ENCODE peak calls at places on chromosomes 12 and 14, in four cellular contexts. One of them, this sample, is unnamed.

GRCh38 chr14:90721619-90722305 is 94.5 kb downstream of the TTC7B start:
- DNase-seq in A549: no peak
- DNase-seq in aorta: no peak
- DNase-seq in adrenal gland: no peak
- DNase-seq in this sample: no peak

GRCh38 chr14:70771781-70772212 is 37.5 kb downstream of the MAP3K9 start:
- DNase-seq in A549: no peak
- DNase-seq in aorta: peak; percentile 50
- DNase-seq in adrenal gland: no peak
- DNase-seq in this sample: no peak

GRCh38 chr12:116630762-116631161 is 71.6 kb downstream of the MAP1LC3B2 start:
- DNase-seq in A549: no peak
- DNase-seq in aorta: no peak
- DNase-seq in adrenal gland: no peak
- DNase-seq in this sample: no peak

GRCh38 chr12:68779280-68779679 is 28.7 kb upstream of the MDM2 start:
- DNase-seq in A549: no peak
- DNase-seq in aorta: no peak
- DNase-seq in adrenal gland: no peak
- DNase-seq in this sample: no peak

GRCh38 chr14:50001146-50001998 is 108.5 kb downstream of the ARF6 start:
- DNase-seq in A549: peak; percentile 65
- DNase-seq in aorta: peak; percentile 62
- DNase-seq in adrenal gland: no peak
- DNase-seq in this sample: peak; percentile 77

GRCh38 chr14:91754185-91754584 is 22.3 kb upstream of the CATSPERB start:
- DNase-seq in A549: no peak
- DNase-seq in aorta: no peak
- DNase-seq in adrenal gland: no peak
- DNase-seq in this sample: no peak

GRCh38 chr12:109737111-109737510 is 23.5 kb downstream of the FAM222A start:
- DNase-seq in A549: no peak
- DNase-seq in aorta: peak; percentile 10
- DNase-seq in adrenal gland: peak; percentile 14
- DNase-seq in this sample: no peak

GRCh38 chr12:115257791-115258190 is 573.8 kb upstream of the TBX3 start:
- DNase-seq in A549: no peak
- DNase-seq in aorta: no peak
- DNase-seq in adrenal gland: no peak
- DNase-seq in this sample: no peak

GRCh38 chr12:49189731-49190314 is 943 bp upstream of the TUBA1A start:
- DNase-seq in A549: no peak
- DNase-seq in aorta: no peak
- DNase-seq in adrenal gland: no peak
- DNase-seq in this sample: no peak

DNA sequence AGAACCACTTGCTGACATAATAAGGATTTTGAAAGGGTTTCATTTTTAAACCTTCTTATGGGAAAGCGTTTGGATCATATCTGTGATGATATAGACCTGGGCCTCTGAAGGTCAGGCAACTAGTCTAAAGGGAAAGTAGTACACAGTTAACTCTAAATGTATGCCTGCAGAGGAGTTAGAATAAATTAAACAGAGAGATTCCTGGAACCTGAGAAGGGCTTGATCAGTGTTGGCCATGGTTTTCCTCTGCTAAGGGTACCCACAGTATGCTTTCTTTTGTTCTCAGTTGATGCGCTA is 14.4 kb upstream of the POLR3B start:
- DNase-seq in A549: no peak
- DNase-seq in aorta: no peak
- DNase-seq in adrenal gland: no peak
- DNase-seq in this sample: no peak
- H3K4me3 ChIP-seq in A549: no peak overlapping the region
- H3K4me3 ChIP-seq in aorta: no peak overlapping the region
- H3K4me3 ChIP-seq in adrenal gland: no peak overlapping the region
- H3K4me3 ChIP-seq in this sample: no peak overlapping the region

DNA sequence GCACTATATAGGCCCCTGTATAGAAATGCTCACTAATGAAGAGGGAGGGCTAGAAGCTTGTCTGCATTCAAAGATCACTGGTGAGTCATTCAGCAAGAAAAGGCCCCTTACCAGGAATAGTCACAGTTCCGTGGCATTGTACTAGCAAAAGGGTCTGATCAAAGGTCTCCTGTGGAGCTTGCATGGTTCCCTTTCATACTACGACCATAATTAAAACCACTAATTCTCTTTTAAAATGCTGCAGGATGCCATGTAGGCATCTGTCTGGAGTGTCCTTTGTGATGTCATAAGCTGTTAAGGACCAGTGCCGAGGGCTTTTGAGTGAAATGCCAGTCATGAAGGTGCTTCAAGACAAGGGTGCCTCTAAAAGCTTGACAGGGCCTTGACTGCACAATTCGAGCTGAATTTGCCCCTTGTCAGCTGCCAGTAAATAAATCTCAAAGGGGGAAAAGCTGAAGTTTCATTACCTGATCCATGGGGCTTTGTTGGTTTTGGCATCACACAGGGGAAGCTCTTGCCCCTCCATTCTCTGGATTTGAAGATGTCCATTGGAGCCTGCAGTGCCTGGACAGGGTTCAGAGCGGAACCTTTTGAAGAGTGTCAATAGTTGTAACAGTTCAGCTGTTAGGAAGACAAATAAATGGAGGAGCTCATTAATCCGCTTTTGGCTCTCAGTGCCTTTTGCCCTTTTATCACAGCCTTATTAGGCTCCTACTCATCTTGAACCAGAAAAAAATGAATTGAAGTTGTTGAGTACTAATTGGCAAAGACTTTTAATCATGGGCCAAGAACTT is 69.1 kb downstream of the TMEM260 start:
- DNase-seq in A549: no peak
- DNase-seq in aorta: no peak
- DNase-seq in adrenal gland: no peak
- DNase-seq in this sample: no peak
- H3K27ac ChIP-seq in A549: no peak overlapping the region
- H3K27ac ChIP-seq in aorta: no peak overlapping the region
- H3K27ac ChIP-seq in adrenal gland: no peak overlapping the region
- H3K27ac ChIP-seq in this sample: no peak overlapping the region

DNA sequence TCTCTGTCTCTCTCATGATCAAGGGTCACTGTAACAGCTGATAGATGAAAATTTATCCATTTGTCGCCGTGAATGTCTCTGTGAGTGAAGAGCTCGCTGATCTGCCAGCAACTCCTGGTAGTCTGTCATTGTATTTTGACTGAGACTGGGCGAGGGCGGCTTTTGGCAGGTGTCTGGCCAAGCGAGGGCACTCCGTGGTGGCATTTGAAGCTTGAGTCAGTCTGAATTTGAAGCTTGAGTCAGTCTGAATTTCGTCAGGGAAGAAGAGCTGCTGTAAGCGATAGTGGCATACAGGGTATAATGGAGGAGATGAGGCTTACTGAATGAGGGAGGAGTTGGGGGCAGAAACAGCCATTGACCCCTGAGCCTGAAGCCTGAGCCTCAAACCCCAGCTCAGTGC is 56.8 kb upstream of the FAM181A start:
- DNase-seq in A549: no peak
- DNase-seq in aorta: no peak
- DNase-seq in adrenal gland: no peak
- DNase-seq in this sample: no peak
- H3K4me3 ChIP-seq in A549: no peak overlapping the region
- H3K4me3 ChIP-seq in aorta: no peak overlapping the region
- H3K4me3 ChIP-seq in adrenal gland: no peak overlapping the region
- H3K4me3 ChIP-seq in this sample: no peak overlapping the region

GRCh38 chr12:50218386-50218785 is 51.2 kb upstream of the CERS5 start:
- DNase-seq in A549: no peak
- DNase-seq in aorta: no peak
- DNase-seq in adrenal gland: no peak
- DNase-seq in this sample: no peak

GRCh38 chr12:50221228-50222008 is 54.2 kb upstream of the CERS5 start:
- DNase-seq in A549: no peak
- DNase-seq in aorta: no peak
- DNase-seq in adrenal gland: no peak
- DNase-seq in this sample: no peak

GRCh38 chr12:50217202-50217601 is 50.0 kb upstream of the CERS5 start:
- DNase-seq in A549: no peak
- DNase-seq in aorta: no peak
- DNase-seq in adrenal gland: no peak
- DNase-seq in this sample: no peak

GRCh38 chr12:50220357-50221061 is 53.3 kb upstream of the CERS5 start:
- DNase-seq in A549: no peak
- DNase-seq in aorta: no peak
- DNase-seq in adrenal gland: peak; percentile 29
- DNase-seq in this sample: no peak

GRCh38 chr12:50219544-50219943 is 52.4 kb upstream of the CERS5 start:
- DNase-seq in A549: no peak
- DNase-seq in aorta: no peak
- DNase-seq in adrenal gland: no peak
- DNase-seq in this sample: no peak
- H3K27ac ChIP-seq in A549: no peak overlapping the region
- H3K27ac ChIP-seq in aorta: no peak overlapping the region
- H3K27ac ChIP-seq in adrenal gland: no peak overlapping the region
- H3K27ac ChIP-seq in this sample: no peak overlapping the region

DNA sequence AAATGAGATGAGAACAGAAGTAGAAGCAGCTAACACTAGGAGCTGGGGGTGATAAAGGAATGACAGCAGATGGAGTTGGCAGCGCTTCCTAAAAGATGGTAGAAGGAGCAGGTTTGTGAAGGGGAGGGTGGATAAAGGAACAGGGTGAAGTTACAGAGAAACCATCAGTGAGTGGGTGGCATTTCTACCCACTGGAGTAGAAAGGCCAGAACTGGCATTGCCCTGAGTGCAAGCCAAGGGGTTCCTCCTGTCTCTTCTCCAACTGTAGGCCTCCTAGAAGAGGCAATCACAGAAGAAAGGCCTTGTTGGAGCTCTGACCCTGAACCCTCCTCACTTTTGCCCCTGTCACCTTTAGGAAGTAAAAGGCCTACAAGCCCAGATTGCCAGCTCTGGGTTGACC is 2.2 kb downstream of the KRT18 start:
- DNase-seq in A549: no peak
- DNase-seq in aorta: no peak
- DNase-seq in adrenal gland: no peak
- DNase-seq in this sample: no peak
- H3K4me3 ChIP-seq in A549: peak overlapping the region; percentile 91
- H3K4me3 ChIP-seq in aorta: no peak overlapping the region
- H3K4me3 ChIP-seq in adrenal gland: no peak overlapping the region
- H3K4me3 ChIP-seq in this sample: no peak overlapping the region

GRCh38 chr12:47828967-47829482 is 9.3 kb upstream of the HDAC7 start:
- DNase-seq in A549: peak; percentile 72
- DNase-seq in aorta: peak; percentile 93
- DNase-seq in adrenal gland: peak; percentile 92
- DNase-seq in this sample: peak; percentile 71

GRCh38 chr12:47829584-47829983 is 9.9 kb upstream of the HDAC7 start:
- DNase-seq in A549: no peak
- DNase-seq in aorta: peak; percentile 24
- DNase-seq in adrenal gland: no peak
- DNase-seq in this sample: no peak

GRCh38 chr12:47825239-47825639 is 5.5 kb upstream of the HDAC7 start:
- DNase-seq in A549: peak; percentile 21
- DNase-seq in aorta: peak; percentile 87
- DNase-seq in adrenal gland: no peak
- DNase-seq in this sample: peak; percentile 54

GRCh38 chr12:47824629-47825028 is 4.9 kb upstream of the HDAC7 start:
- DNase-seq in A549: no peak
- DNase-seq in aorta: no peak
- DNase-seq in adrenal gland: no peak
- DNase-seq in this sample: no peak

DNA sequence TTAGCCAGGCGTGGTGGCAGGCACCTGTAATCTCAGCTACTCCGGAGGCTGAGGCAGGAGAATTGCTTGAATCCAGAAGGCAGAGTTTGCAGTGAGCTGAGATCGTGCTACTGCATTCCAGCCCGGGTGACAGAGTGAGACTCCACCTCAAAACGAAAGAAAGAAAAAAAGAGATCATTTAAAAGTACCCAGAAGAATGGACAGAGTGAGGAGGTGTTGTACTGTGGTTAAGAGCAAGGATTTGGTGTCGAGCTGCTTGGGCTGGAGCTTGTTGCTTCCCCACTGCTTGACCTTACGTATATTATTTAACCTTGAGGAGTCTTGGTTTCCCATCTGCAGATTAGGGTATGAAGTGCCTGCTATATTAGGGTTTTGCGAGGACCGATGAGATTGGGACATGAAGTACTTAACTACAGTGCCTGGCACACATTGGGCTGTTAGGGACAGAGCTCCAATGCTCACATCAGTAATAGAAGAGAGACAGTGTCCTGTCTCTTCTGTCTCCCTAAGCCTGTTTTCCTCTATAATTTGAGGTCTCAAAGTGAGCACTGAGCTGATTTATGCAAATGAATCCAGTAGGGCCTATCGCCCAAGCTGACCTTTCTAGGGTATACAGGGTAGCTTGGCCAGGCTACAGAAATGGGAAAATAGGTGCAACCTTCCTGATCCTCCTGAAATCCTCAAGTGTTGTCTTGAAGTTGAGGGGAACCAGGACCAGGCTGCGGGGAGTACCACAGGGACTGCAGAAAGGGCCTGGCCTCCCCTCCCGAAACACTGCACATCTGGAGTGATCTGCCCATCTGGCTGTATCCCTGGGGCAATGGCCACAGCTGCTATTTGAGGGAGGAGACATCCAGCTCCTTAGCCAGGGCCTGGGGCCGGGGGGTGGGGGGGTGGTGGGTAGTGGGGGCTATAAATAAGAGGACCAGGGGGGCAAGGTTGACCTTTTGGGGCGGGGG is 8.6 kb upstream of the HDAC7 start:
- DNase-seq in A549: no peak
- DNase-seq in aorta: peak; percentile 17
- DNase-seq in adrenal gland: no peak
- DNase-seq in this sample: no peak
- H3K27ac ChIP-seq in A549: peak overlapping the region; percentile 59
- H3K27ac ChIP-seq in aorta: peak overlapping the region; percentile 87
- H3K27ac ChIP-seq in adrenal gland: peak overlapping the region; percentile 73
- H3K27ac ChIP-seq in this sample: peak overlapping the region; percentile 79

GRCh38 chr12:27077586-27077985 is 4.8 kb downstream of the C12orf71 start:
- DNase-seq in A549: no peak
- DNase-seq in aorta: no peak
- DNase-seq in adrenal gland: no peak
- DNase-seq in this sample: no peak
- H3K4me3 ChIP-seq in A549: no peak overlapping the region
- H3K4me3 ChIP-seq in aorta: no peak overlapping the region
- H3K4me3 ChIP-seq in adrenal gland: no peak overlapping the region
- H3K4me3 ChIP-seq in this sample: no peak overlapping the region

This sample was measured in testis.